ENCODE peak calls at places on chromosome 7, in seven cellular contexts. K, V, C, E, I, X and H are unnamed samples.

GRCh38 chr7:3107889-3108570 is 64.4 kb upstream of the CARD11 start:
- DNase-seq in K (no peak), V (no peak), C (no peak), E (no peak), I (no peak), X (no peak), H (no peak)

GRCh38 chr7:32093415-32094408 is 23.5 kb upstream of the PDE1C start:
- DNase-seq in K (no peak), V (peak), C (no peak), E (peak), I (no peak), X (no peak), H (no peak)

GRCh38 chr7:151752816-151753600 is 123.9 kb downstream of the PRKAG2 start:
- DNase-seq in K (no peak), V (no peak), C (no peak), E (no peak), I (no peak), X (no peak), H (no peak)

GRCh38 chr7:20798081-20798693 is 11.5 kb upstream of the SP8 start:
- DNase-seq in K (no peak), V (no peak), C (peak), E (peak), I (no peak), X (no peak), H (no peak)

GRCh38 chr7:92813390-92814024 is 22.9 kb downstream of the CDK6 start:
- DNase-seq in K (no peak), V (no peak), C (no peak), E (peak), I (no peak), X (no peak), H (no peak)

GRCh38 chr7:105654994-105655900 is 74.0 kb upstream of the EFCAB10 start:
- DNase-seq in K (no peak), V (peak), C (peak), E (peak), I (peak), X (no peak), H (no peak)

GRCh38 chr7:102439963-102440795 is 6.8 kb downstream of the ORAI2 start:
- DNase-seq in K (no peak), V (no peak), C (peak), E (peak), I (no peak), X (no peak), H (no peak)

GRCh38 chr7:129958643-129959479 is 6.1 kb upstream of the UBE2H start:
- DNase-seq in K (no peak), V (no peak), C (peak), E (peak), I (peak), X (no peak), H (no peak)

GRCh38 chr7:2228921-2229320 is 3.8 kb downstream of the MAD1L1 start:
- DNase-seq in K (no peak), V (no peak), C (no peak), E (no peak), I (no peak), X (no peak), H (no peak)